ENCODE peak calls at places on chromosomes 11 and 22, in four cellular contexts. E is astrocyte, P is endothelial cell of umbilical vein, D is heart right ventricle. O is an unnamed sample.

GRCh38 chr11:105109855-105110750 is 29.5 kb downstream of the CARD18 start:
- DNase-seq in E (peak), P (peak), D (peak), O (no peak)

GRCh38 chr22:23786261-23786710 is 480 bp upstream of the SMARCB1 start:
- DNase-seq in E (no peak), P (no peak), D (no peak), O (no peak)

GRCh38 chr22:49825944-49826602 is 1.6 kb downstream of the BRD1 start:
- DNase-seq in E (peak), P (peak), D (no peak), O (no peak)

GRCh38 chr11:77506857-77507256 is 33.0 kb upstream of the PAK1 start:
- DNase-seq in E (peak), P (peak), D (no peak), O (no peak)

GRCh38 chr22:23531283-23531921 is 48.7 kb downstream of the IGLL1 start:
- DNase-seq in E (no peak), P (no peak), D (no peak), O (peak)

GRCh38 chr11:44894217-44894617 is 56.5 kb downstream of the TP53I11 start:
- DNase-seq in E (peak), P (peak), D (peak), O (peak)

GRCh38 chr11:12195773-12196172 is 85.4 kb downstream of the MICAL2 start:
- DNase-seq in E (no peak), P (no peak), D (no peak), O (no peak)

GRCh38 chr11:69320756-69321741 is 27.1 kb downstream of the MYEOV start:
- DNase-seq in E (no peak), P (peak), D (no peak), O (peak)

GRCh38 chr22:19635644-19636043 is 78.7 kb upstream of the SEPTIN5 start:
- DNase-seq in E (no peak), P (no peak), D (no peak), O (no peak)

GRCh38 chr22:40177738-40178416 is at the start of gene TNRC6B:
- DNase-seq in E (peak), P (peak), D (peak), O (no peak)

GRCh38 chr11:779955-780532 is 2.8 kb upstream of the GATD1 start:
- DNase-seq in E (no peak), P (no peak), D (no peak), O (peak)

GRCh38 chr11:20596629-20597129 is 2.7 kb upstream of the SLC6A5 start:
- DNase-seq in E (no peak), P (no peak), D (no peak), O (no peak)

DNA sequence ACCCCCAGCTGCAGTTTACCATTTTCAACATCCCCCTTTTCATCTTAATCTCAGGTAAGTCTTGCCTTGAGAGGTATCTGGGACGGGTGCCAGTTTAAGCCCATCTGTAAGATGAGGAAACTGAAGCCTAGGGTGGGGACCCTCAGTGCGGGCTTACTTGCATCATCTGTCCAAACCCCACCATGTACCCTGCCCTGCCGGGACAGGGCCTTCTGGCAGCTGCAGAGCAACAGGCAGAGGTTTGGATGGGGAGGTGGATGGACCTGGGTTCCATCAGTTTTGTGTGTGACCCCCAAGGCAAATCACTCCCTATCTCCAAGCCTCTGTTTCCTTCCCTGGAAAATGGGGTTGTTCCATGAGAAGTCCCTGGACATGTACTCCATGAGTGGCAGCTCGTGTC is 67.5 kb downstream of the MN1 start:
- DNase-seq in E (no peak), P (no peak), D (no peak), O (no peak)
- TF ChIP-seq CTCF in E (no peak), P (no peak), D (no peak), O (no peak)

GRCh38 chr11:117772360-117772759 is 24.7 kb downstream of the DSCAML1 start:
- DNase-seq in E (no peak), P (no peak), D (no peak), O (no peak)
- H3K4me3 ChIP-seq in E (no peak), P (no peak), D (no peak), O (no peak)

GRCh38 chr22:27491888-27492287 is 309.7 kb downstream of the MN1 start:
- DNase-seq in E (no peak), P (no peak), D (no peak), O (no peak)
- TF ChIP-seq CTCF in E (no peak), P (no peak), D (no peak), O (no peak)

DNA sequence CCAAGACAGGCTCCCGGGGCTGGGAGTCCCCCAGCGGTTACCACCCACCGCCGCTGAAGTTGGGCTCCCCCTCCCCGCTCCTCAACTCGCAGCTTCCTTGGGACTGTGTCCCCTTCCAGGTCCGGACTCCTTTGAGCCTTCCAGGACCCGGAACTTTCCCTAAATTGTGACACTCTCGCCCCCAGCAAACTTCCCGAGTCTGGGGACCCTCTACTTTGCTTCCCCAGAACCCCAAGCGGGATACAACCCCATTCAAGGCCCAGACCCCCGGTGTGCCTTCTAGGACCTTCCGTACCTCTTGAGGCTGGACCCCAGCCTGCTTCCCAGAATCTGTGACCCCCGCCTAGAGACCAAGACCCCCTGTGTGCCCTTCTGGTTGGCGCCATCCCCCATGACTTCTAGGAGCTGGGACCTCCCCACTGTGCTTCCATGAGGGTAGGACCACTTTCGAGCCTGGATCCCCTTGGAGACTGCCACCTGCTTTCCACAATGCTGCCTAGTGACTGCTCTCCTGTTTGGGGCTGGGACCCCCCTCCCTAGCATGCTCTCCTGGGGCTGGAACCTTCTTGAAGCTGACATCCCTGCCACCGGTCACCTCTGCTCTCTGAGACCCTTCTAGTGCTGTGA is 602 bp downstream of the MYRF start:
- DNase-seq in E (no peak), P (no peak), D (no peak), O (no peak)
- H3K4me3 ChIP-seq in E (peak), P (peak), D (peak), O (peak)

DNA sequence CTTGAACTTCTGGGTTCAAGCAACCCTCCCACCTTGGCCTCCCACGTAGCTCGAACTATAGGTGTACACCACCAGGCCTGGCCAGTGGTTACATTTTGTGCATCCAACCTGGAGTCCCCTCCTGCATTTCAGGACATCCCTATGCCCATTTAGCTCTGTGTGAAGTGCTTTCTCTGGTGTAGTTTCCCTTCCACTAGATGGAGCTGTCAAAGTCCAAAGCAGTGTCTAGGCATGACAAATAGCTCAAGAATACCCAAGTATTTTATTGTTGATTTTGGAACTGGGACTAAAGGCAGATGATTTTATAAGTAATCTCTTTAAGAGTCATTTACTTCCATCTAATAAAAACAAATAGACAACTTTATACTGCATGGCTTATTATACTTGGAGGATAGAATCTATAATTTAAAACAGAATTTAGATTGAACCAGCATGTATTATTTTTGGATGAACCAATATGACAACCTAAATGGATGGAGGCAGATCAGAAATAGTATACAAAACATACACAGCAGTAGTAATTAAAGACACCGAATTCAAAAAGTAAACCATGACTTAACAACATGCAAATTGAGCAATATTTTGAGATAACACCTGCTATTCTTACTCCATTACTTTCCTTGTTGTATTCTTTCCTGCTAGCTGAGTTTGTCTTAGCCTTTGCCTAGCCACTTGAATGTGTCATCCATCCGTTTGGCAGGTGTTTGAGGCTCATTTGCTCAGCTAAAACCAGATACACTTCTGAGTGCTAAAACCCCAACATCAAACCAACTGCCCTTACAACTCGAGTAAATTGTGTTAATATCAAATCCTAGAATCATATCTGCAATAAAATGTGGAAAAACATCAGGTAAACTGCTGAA is 37.7 kb downstream of the EIF4ENIF1 start:
- DNase-seq in E (peak), P (peak), D (no peak), O (no peak)
- TF ChIP-seq CTCF in E (peak), P (peak), D (no peak), O (peak)

GRCh38 chr11:2881974-2882362 is 3.6 kb downstream of the CDKN1C start:
- DNase-seq in E (no peak), P (no peak), D (no peak), O (no peak)

GRCh38 chr11:2881076-2881973 is 4.2 kb downstream of the CDKN1C start:
- DNase-seq in E (no peak), P (no peak), D (no peak), O (no peak)

GRCh38 chr11:2884424-2884815 is 1.2 kb downstream of the CDKN1C start:
- DNase-seq in E (no peak), P (peak), D (peak), O (no peak)

GRCh38 chr11:2883717-2884423 is 1.7 kb downstream of the CDKN1C start:
- DNase-seq in E (no peak), P (peak), D (peak), O (no peak)

GRCh38 chr11:2882681-2883110 is 2.9 kb downstream of the CDKN1C start:
- DNase-seq in E (no peak), P (no peak), D (no peak), O (no peak)
- H3K4me3 ChIP-seq in E (no peak), P (no peak), D (peak), O (no peak)

GRCh38 chr11:9756461-9756860 is 92.6 kb downstream of the SWAP70 start:
- DNase-seq in E (no peak), P (no peak), D (no peak), O (no peak)

GRCh38 chr11:9756878-9757277 is 93.0 kb downstream of the SWAP70 start:
- DNase-seq in E (no peak), P (no peak), D (no peak), O (no peak)

GRCh38 chr11:9757809-9758675 is 94.2 kb downstream of the SWAP70 start:
- DNase-seq in E (peak), P (peak), D (peak), O (peak)

GRCh38 chr11:9754041-9754471 is 90.2 kb downstream of the SWAP70 start:
- DNase-seq in E (no peak), P (no peak), D (no peak), O (no peak)

DNA sequence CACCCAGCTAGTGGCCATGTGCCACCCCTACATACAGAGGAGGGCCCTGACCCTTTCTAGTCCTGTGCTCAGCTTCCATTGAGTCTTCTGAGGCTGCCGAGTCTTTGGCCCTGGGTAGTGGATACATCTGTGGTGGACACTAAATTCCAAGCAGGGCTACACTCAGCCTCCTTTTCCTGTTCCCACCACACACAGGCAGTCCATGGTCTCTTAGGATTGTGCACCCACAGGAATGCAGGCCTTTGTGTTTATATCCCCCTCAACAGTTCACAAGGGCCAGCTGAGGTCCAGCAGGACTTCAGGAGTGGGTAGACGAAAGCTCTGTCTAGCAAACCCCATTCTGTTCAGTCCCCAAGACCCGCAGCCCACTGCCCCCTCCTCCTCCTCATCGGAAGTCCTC is 91.7 kb downstream of the SWAP70 start:
- DNase-seq in E (peak), P (peak), D (no peak), O (no peak)
- TF ChIP-seq CTCF in E (no peak), P (no peak), D (no peak), O (no peak)

GRCh38 chr11:130674686-130675085 is 226.2 kb downstream of the ADAMTS15 start:
- DNase-seq in E (peak), P (no peak), D (no peak), O (no peak)

GRCh38 chr11:130673698-130674097 is 225.3 kb downstream of the ADAMTS15 start:
- DNase-seq in E (no peak), P (no peak), D (no peak), O (no peak)

GRCh38 chr11:130677486-130678153 is 229.2 kb downstream of the ADAMTS15 start:
- DNase-seq in E (peak), P (no peak), D (peak), O (no peak)

GRCh38 chr11:130675456-130675855 is 227.0 kb downstream of the ADAMTS15 start:
- DNase-seq in E (peak), P (no peak), D (peak), O (no peak)

GRCh38 chr11:130675917-130676316 is 227.5 kb downstream of the ADAMTS15 start:
- DNase-seq in E (no peak), P (no peak), D (no peak), O (no peak)
- H3K4me3 ChIP-seq in E (no peak), P (no peak), D (no peak), O (no peak)

GRCh38 chr11:34305780-34306179 is 52.0 kb downstream of the ABTB2 start:
- DNase-seq in E (no peak), P (no peak), D (no peak), O (no peak)

GRCh38 chr11:34308049-34308692 is 49.6 kb downstream of the ABTB2 start:
- DNase-seq in E (no peak), P (no peak), D (no peak), O (no peak)

GRCh38 chr11:34311126-34311525 is 46.7 kb downstream of the ABTB2 start:
- DNase-seq in E (no peak), P (no peak), D (peak), O (no peak)

GRCh38 chr11:34309970-34310369 is 47.8 kb downstream of the ABTB2 start:
- DNase-seq in E (no peak), P (no peak), D (no peak), O (no peak)

GRCh38 chr11:34308821-34309585 is 48.8 kb downstream of the ABTB2 start:
- DNase-seq in E (peak), P (no peak), D (no peak), O (peak)
- TF ChIP-seq CTCF in E (no peak), P (no peak), D (no peak), O (peak)